ENCODE peak calls at places on chromosome 5, in five cellular contexts. One of them, this sample, is unnamed.

GRCh38 chr5:122170630-122171029 is 41.3 kb downstream of the ZNF474 start:
- DNase-seq in H1: no peak
- DNase-seq in K562: no peak
- DNase-seq in HepG2: no peak
- DNase-seq in GM12878: no peak
- DNase-seq in this sample: no peak

GRCh38 chr5:59358497-59358896 is 535.0 kb downstream of the PDE4D start:
- DNase-seq in HepG2: no peak
- DNase-seq in H1: no peak
- DNase-seq in GM12878: no peak
- DNase-seq in K562: no peak
- DNase-seq in this sample: no peak

GRCh38 chr5:148268556-148268955 is at the start of gene SPINK13:
- DNase-seq in K562: no peak
- DNase-seq in HepG2: peak
- DNase-seq in H1: no peak
- DNase-seq in GM12878: no peak
- DNase-seq in this sample: peak

GRCh38 chr5:128276537-128277216 is 193.1 kb downstream of the SLC12A2 start:
- DNase-seq in K562: no peak
- DNase-seq in HepG2: no peak
- DNase-seq in H1: no peak
- DNase-seq in GM12878: no peak
- DNase-seq in this sample: no peak

GRCh38 chr5:78738104-78738503 is 89.5 kb upstream of the LHFPL2 start:
- DNase-seq in GM12878: no peak
- DNase-seq in H1: no peak
- DNase-seq in HepG2: no peak
- DNase-seq in K562: no peak
- DNase-seq in this sample: no peak

GRCh38 chr5:168951341-168951740 is 349.6 kb downstream of the SLIT3 start:
- DNase-seq in HepG2: no peak
- DNase-seq in H1: no peak
- DNase-seq in GM12878: no peak
- DNase-seq in K562: no peak
- DNase-seq in this sample: no peak

GRCh38 chr5:27325513-27325912 is 287.1 kb upstream of the CDH9 start:
- DNase-seq in K562: no peak
- DNase-seq in GM12878: no peak
- DNase-seq in HepG2: no peak
- DNase-seq in H1: no peak
- DNase-seq in this sample: no peak

GRCh38 chr5:144207875-144208444 is 37.3 kb downstream of the KCTD16 start:
- DNase-seq in GM12878: no peak
- DNase-seq in H1: no peak
- DNase-seq in HepG2: no peak
- DNase-seq in K562: no peak
- DNase-seq in this sample: no peak

GRCh38 chr5:13987843-13988464 is 43.5 kb upstream of the DNAH5 start:
- DNase-seq in H1: no peak
- DNase-seq in GM12878: no peak
- DNase-seq in K562: peak
- DNase-seq in HepG2: peak
- DNase-seq in this sample: peak

GRCh38 chr5:107100121-107100520 is 570.6 kb downstream of the EFNA5 start:
- DNase-seq in GM12878: no peak
- DNase-seq in K562: no peak
- DNase-seq in H1: no peak
- DNase-seq in HepG2: no peak
- DNase-seq in this sample: no peak

GRCh38 chr5:69372394-69372793 is 2.8 kb downstream of the RAD17 start:
- DNase-seq in GM12878: no peak
- DNase-seq in HepG2: no peak
- DNase-seq in H1: no peak
- DNase-seq in K562: no peak
- DNase-seq in this sample: no peak

GRCh38 chr5:21810737-21811316 is 1042.3 kb downstream of the CDH12 start:
- DNase-seq in K562: peak
- DNase-seq in HepG2: peak
- DNase-seq in H1: no peak
- DNase-seq in GM12878: no peak
- DNase-seq in this sample: no peak

GRCh38 chr5:96957125-96958041 is 21.5 kb downstream of the LNPEP start:
- DNase-seq in K562: no peak
- DNase-seq in GM12878: peak
- DNase-seq in HepG2: no peak
- DNase-seq in H1: no peak
- DNase-seq in this sample: no peak

GRCh38 chr5:110940136-110940535 is 131.4 kb upstream of the TSLP start:
- DNase-seq in K562: no peak
- DNase-seq in H1: no peak
- DNase-seq in GM12878: no peak
- DNase-seq in HepG2: no peak
- DNase-seq in this sample: no peak

GRCh38 chr5:171155621-171156020 is 153.4 kb upstream of the TLX3 start:
- DNase-seq in HepG2: no peak
- DNase-seq in K562: no peak
- DNase-seq in GM12878: no peak
- DNase-seq in H1: no peak
- DNase-seq in this sample: no peak

GRCh38 chr5:169307648-169308047 is 6.7 kb upstream of the SLIT3 start:
- DNase-seq in GM12878: no peak
- DNase-seq in K562: no peak
- DNase-seq in H1: no peak
- DNase-seq in HepG2: no peak
- DNase-seq in this sample: no peak

GRCh38 chr5:57349214-57349613 is 133.4 kb downstream of the ACTBL2 start:
- DNase-seq in GM12878: no peak
- DNase-seq in H1: no peak
- DNase-seq in HepG2: no peak
- DNase-seq in K562: no peak
- DNase-seq in this sample: no peak

GRCh38 chr5:126055348-126055729 is 367.9 kb upstream of the GRAMD2B start:
- DNase-seq in K562: no peak
- DNase-seq in H1: no peak
- DNase-seq in HepG2: no peak
- DNase-seq in GM12878: no peak
- DNase-seq in this sample: no peak

GRCh38 chr5:143564417-143564816 is 160.9 kb upstream of the NR3C1 start:
- DNase-seq in GM12878: peak
- DNase-seq in K562: no peak
- DNase-seq in HepG2: no peak
- DNase-seq in H1: no peak
- DNase-seq in this sample: no peak

GRCh38 chr5:143036146-143036927 is 266.2 kb downstream of the ARHGAP26 start:
- DNase-seq in H1: no peak
- DNase-seq in K562: no peak
- DNase-seq in HepG2: no peak
- DNase-seq in GM12878: no peak
- DNase-seq in this sample: no peak

GRCh38 chr5:142722146-142722545 is 36.3 kb upstream of the FGF1 start:
- DNase-seq in H1: no peak
- DNase-seq in K562: no peak
- DNase-seq in GM12878: no peak
- DNase-seq in HepG2: no peak
- DNase-seq in this sample: no peak

GRCh38 chr5:38922199-38922598 is 76.4 kb downstream of the OSMR start:
- DNase-seq in H1: no peak
- DNase-seq in GM12878: no peak
- DNase-seq in HepG2: peak
- DNase-seq in K562: peak
- DNase-seq in this sample: peak

GRCh38 chr5:175246242-175246891 is 197.6 kb downstream of the DRD1 start:
- DNase-seq in HepG2: no peak
- DNase-seq in GM12878: no peak
- DNase-seq in K562: no peak
- DNase-seq in H1: peak
- DNase-seq in this sample: peak

GRCh38 chr5:139019880-139020279 is 144.7 kb upstream of the LRRTM2 start:
- DNase-seq in H1: no peak
- DNase-seq in K562: no peak
- DNase-seq in GM12878: no peak
- DNase-seq in HepG2: no peak
- DNase-seq in this sample: no peak

GRCh38 chr5:95900383-95900958 is 61.2 kb downstream of the ELL2 start:
- DNase-seq in HepG2: no peak
- DNase-seq in H1: no peak
- DNase-seq in K562: no peak
- DNase-seq in GM12878: no peak
- DNase-seq in this sample: no peak

GRCh38 chr5:76527685-76528161 is 95.5 kb downstream of the F2RL2 start:
- DNase-seq in HepG2: peak
- DNase-seq in GM12878: no peak
- DNase-seq in K562: no peak
- DNase-seq in H1: no peak
- DNase-seq in this sample: no peak

GRCh38 chr5:150166193-150167162 is at the start of gene CDX1:
- DNase-seq in H1: no peak
- DNase-seq in K562: no peak
- DNase-seq in GM12878: no peak
- DNase-seq in HepG2: no peak
- DNase-seq in this sample: no peak

GRCh38 chr5:154653764-154654483 is 101.3 kb upstream of the LARP1 start:
- DNase-seq in K562: peak
- DNase-seq in GM12878: no peak
- DNase-seq in H1: no peak
- DNase-seq in HepG2: no peak
- DNase-seq in this sample: no peak

GRCh38 chr5:65818592-65818991 is 96.6 kb downstream of the NLN start:
- DNase-seq in H1: no peak
- DNase-seq in HepG2: peak
- DNase-seq in GM12878: no peak
- DNase-seq in K562: no peak
- DNase-seq in this sample: no peak

GRCh38 chr5:5042786-5043185 is 97.3 kb upstream of the ADAMTS16 start:
- DNase-seq in K562: no peak
- DNase-seq in GM12878: no peak
- DNase-seq in HepG2: no peak
- DNase-seq in H1: no peak
- DNase-seq in this sample: no peak

GRCh38 chr5:137648361-137648760 is 87.5 kb downstream of the KLHL3 start:
- DNase-seq in HepG2: no peak
- DNase-seq in H1: no peak
- DNase-seq in GM12878: no peak
- DNase-seq in K562: no peak
- DNase-seq in this sample: no peak

DNA sequence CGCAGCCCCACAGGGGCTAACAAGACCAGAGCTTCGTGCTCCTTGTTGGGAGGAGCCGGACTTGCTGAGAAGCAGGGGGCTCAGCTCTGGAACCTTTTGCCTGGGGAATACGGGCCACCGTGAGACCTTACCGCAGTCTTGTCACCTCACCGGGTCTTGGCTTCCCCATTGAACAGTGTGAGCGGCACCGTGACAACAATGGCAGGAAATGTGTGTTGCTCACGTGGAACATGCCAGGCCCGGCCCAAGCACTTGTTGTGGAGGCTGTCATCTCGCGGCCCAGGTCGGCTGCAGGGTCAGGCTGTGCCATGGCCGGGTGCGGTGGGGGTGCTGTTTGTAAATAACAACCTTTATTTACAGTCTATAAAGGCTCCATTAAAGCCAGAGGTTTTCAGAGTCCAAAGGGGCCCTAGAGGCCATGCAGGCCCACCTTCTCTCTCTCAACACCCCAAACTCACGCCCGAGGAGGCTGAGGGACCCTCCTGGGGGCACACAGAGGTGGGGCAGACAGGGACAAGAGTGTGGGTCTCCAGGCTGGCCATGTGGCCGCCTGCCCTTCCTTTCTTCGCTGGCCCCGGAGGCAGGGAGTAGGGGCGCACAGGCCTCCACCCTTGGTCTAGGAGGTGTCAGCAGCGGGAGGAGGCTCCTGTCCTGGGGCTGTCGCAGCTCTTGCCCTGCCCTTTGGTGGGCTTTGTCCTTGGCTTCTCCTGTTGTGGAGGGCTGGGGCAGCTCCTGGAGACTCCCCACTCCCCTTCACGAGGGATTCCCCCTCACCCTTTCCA is 79.7 kb downstream of the TSPAN17 start:
- DNase-seq in HepG2: no peak
- DNase-seq in K562: no peak
- DNase-seq in GM12878: no peak
- DNase-seq in H1: no peak
- DNase-seq in this sample: no peak
- TF ChIP-seq EZH2 in HepG2: no peak
- TF ChIP-seq EZH2 in K562: no peak
- TF ChIP-seq EZH2 in GM12878: no peak
- TF ChIP-seq EZH2 in H1: no peak
- TF ChIP-seq EZH2 in this sample: no peak

DNA sequence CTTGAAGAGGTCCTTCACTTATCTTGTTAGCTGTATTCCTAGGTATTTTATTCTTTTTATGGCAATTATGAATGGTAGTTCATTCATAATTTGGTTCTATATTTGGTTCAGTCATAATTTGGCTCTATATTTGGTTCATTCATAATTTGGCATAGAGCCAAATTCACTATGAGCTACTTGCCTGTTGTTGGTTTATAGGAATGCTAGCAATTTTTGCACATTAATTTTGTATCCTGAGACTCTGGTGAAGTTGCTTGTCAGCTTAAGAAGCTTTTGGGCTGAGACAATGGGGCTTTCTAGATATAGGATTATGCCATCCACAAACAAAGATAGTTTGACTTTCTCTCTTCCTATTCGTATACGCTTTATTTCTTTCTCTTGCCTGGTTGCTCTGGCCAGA is 142.2 kb downstream of the PLCXD3 start:
- DNase-seq in GM12878: no peak
- DNase-seq in HepG2: no peak
- DNase-seq in K562: no peak
- DNase-seq in H1: no peak
- DNase-seq in this sample: no peak
- TF ChIP-seq SIN3A in GM12878: no peak
- TF ChIP-seq SIN3A in HepG2: no peak
- TF ChIP-seq SIN3A in K562: no peak
- TF ChIP-seq SIN3A in H1: no peak
- TF ChIP-seq SIN3A in this sample: no peak

GRCh38 chr5:1294839-1295649 is at the start of gene TERT:
- DNase-seq in K562: peak
- DNase-seq in GM12878: no peak
- DNase-seq in HepG2: no peak
- DNase-seq in H1: no peak
- DNase-seq in this sample: no peak
- TF ChIP-seq EZH2 in K562: no peak
- TF ChIP-seq EZH2 in GM12878: no peak
- TF ChIP-seq EZH2 in HepG2: no peak
- TF ChIP-seq EZH2 in H1: no peak
- TF ChIP-seq EZH2 in this sample: no peak

DNA sequence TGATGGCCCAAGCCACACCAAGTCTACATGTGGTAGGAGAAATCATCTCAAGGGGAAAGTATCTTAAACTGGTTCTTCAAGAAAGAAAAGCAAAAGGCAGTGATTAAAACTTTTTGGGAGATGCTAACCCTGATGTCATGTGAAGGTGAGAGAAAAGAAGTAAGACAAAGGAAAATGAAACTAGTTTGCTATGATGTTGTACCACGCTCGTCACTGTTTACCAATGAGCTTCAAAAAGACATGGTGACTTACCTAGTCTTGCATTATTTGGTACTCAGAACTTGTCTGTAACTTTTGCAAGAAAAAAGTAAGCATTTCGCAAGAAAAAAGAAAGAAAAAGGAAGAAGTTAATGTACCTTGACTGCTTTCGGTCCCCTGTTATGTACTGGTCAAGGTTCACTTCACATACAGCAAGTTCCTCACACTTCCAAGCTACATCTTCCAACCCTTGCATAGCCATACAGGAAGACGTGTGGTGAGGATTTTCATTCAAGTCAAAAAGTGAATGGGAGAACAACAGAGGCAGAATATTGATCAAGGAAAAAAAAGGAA is 739.3 kb downstream of the NR2F1-AS1 start:
- DNase-seq in GM12878: no peak
- DNase-seq in K562: no peak
- DNase-seq in HepG2: no peak
- DNase-seq in H1: no peak
- DNase-seq in this sample: no peak
- TF ChIP-seq SIN3A in GM12878: no peak
- TF ChIP-seq SIN3A in K562: no peak
- TF ChIP-seq SIN3A in HepG2: no peak
- TF ChIP-seq SIN3A in H1: no peak
- TF ChIP-seq SIN3A in this sample: no peak